ENCODE peak calls at places on chromosome 15, in six cellular contexts. I is AG04450; P is stimulated activated CD8-positive, alpha-beta memory T cell treated with anti-CD3 and anti-CD28 coated beads, Interleukin-12 subunit alpha, Interleukin-12 subunit beta, amount 100 ng/mL, for 1 hour; B is transverse colon; L is CD4-positive, CD25-positive, alpha-beta regulatory T cell; W is pons. A is an unnamed sample.

GRCh38 chr15:44029940-44030568 is 165.0 kb downstream of the FRMD5 start:
- DNase-seq in P (no peak), L (no peak), B (no peak), W (no peak), I (no peak), A (no peak)

GRCh38 chr15:81863157-81863556 is 182.7 kb downstream of the MEX3B start:
- DNase-seq in L (no peak), I (peak; percentile 64), W (no peak), B (no peak), P (no peak), A (no peak)

GRCh38 chr15:69976366-69976994 is 121.2 kb downstream of the TLE3 start:
- DNase-seq in B (peak; percentile 29), W (peak; percentile 10), I (no peak), P (peak; percentile 25), L (peak; percentile 58), A (no peak)

GRCh38 chr15:101306341-101307047 is 11.4 kb upstream of the SNRPA1 start:
- DNase-seq in W (no peak), P (no peak), L (no peak), B (no peak), I (no peak), A (no peak)

GRCh38 chr15:71752604-71753289 is 57.6 kb upstream of the NR2E3 start:
- DNase-seq in I (peak; percentile 46), L (no peak), P (no peak), B (peak; percentile 84), W (peak; percentile 26), A (no peak)

GRCh38 chr15:79299836-79300235 is 11.1 kb upstream of the TMED3 start:
- DNase-seq in W (no peak), B (no peak), P (no peak), L (no peak), I (no peak), A (no peak)

GRCh38 chr15:101027920-101028319 is 108.8 kb downstream of the LRRK1 start:
- DNase-seq in I (no peak), P (no peak), W (no peak), L (no peak), B (peak; percentile 1), A (no peak)

GRCh38 chr15:71079208-71080044 is 35.8 kb upstream of the THSD4 start:
- DNase-seq in W (no peak), I (no peak), L (no peak), P (no peak), B (peak; percentile 52), A (no peak)

GRCh38 chr15:75723847-75724660 is 11.4 kb upstream of the CSPG4 start:
- DNase-seq in L (peak; percentile 20), P (peak; percentile 19), I (peak; percentile 87), W (peak; percentile 53), B (peak; percentile 94), A (peak; percentile 66)

GRCh38 chr15:58297639-58298038 is 134.2 kb upstream of the LIPC start:
- DNase-seq in W (no peak), I (no peak), L (no peak), P (no peak), B (no peak), A (no peak)

GRCh38 chr15:92751528-92751927 is 96.0 kb upstream of the FAM174B start:
- DNase-seq in W (no peak), L (no peak), P (no peak), I (no peak), B (no peak), A (no peak)

GRCh38 chr15:43545426-43545825 is 28.0 kb downstream of the MAP1A start:
- DNase-seq in W (no peak), B (no peak), I (no peak), L (no peak), P (no peak), A (no peak)

GRCh38 chr15:78056714-78057269 is 20.7 kb downstream of the TBC1D2B start:
- DNase-seq in L (peak; percentile 59), W (no peak), B (no peak), P (no peak), I (no peak), A (no peak)

GRCh38 chr15:89332446-89332845 is 2.2 kb downstream of the POLG start:
- DNase-seq in W (no peak), L (no peak), B (no peak), P (no peak), I (no peak), A (no peak)